ENCODE peak calls at places on chromosomes 3 and 15, in ten cellular contexts. Y is H1, G is IMR-90, U is uterus, E is stomach, W is esophagus squamous epithelium, S is K562, H is A549, C is H54, N is body of pancreas. T is an unnamed sample.
A peak's percentile ranks its signal among the peaks of the same experiment; 100 is the strongest.

GRCh38 chr15:41309226-41309905 is 23.0 kb downstream of the OIP5 start:
- DNase-seq in Y (no peak), G (no peak), U (no peak), E (no peak), W (no peak), S (no peak), H (no peak), C (no peak), N (no peak), T (no peak)

GRCh38 chr15:88246666-88247446 is 9.7 kb downstream of the NTRK3 start:
- DNase-seq in Y (peak; percentile 70), G (peak; percentile 39), U (peak; percentile 82), E (peak; percentile 74), W (no peak), S (peak; percentile 87), H (peak; percentile 82), C (peak; percentile 76), N (peak; percentile 72), T (peak; percentile 55)

GRCh38 chr3:308597-309321 is 112.2 kb downstream of the CHL1 start:
- DNase-seq in Y (no peak), G (no peak), U (no peak), E (no peak), W (no peak), S (no peak), H (no peak), C (no peak), N (no peak), T (no peak)

GRCh38 chr15:69280783-69281182 is 17.9 kb upstream of the PAQR5 start:
- DNase-seq in Y (no peak), G (peak; percentile 27), U (no peak), E (no peak), W (no peak), S (no peak), H (no peak), C (no peak), N (no peak), T (no peak)

GRCh38 chr15:98668566-98669308 is 20.4 kb downstream of the IGF1R start:
- DNase-seq in Y (no peak), G (peak; percentile 80), U (no peak), E (no peak), W (no peak), S (no peak), H (no peak), C (peak; percentile 22), N (no peak), T (no peak)

GRCh38 chr3:127697531-127698240 is 24.9 kb downstream of the ABTB1 start:
- DNase-seq in Y (no peak), G (peak; percentile 90), U (peak; percentile 82), E (peak; percentile 80), W (peak; percentile 29), S (peak; percentile 66), H (peak; percentile 71), C (no peak), N (peak; percentile 70), T (peak; percentile 79)

GRCh38 chr3:160577551-160578195 is 12.3 kb upstream of the KPNA4 start:
- DNase-seq in Y (no peak), G (peak; percentile 21), U (no peak), E (no peak), W (no peak), S (no peak), H (peak; percentile 39), C (no peak), N (peak; percentile 18), T (no peak)

GRCh38 chr15:37907136-37907535 is 27.3 kb upstream of the TMCO5A start:
- DNase-seq in Y (no peak), G (peak; percentile 22), U (no peak), E (no peak), W (no peak), S (no peak), H (peak; percentile 2), C (no peak), N (no peak), T (no peak)

GRCh38 chr3:42906085-42906904 is at the start of gene ZNF662:
- DNase-seq in Y (no peak), G (no peak), U (peak; percentile 70), E (peak; percentile 36), W (no peak), S (no peak), H (no peak), C (no peak), N (peak; percentile 61), T (peak; percentile 18)

GRCh38 chr3:17514597-17514996 is 227.8 kb downstream of the TBC1D5 start:
- DNase-seq in Y (no peak), G (no peak), U (no peak), E (no peak), W (no peak), S (no peak), H (no peak), C (no peak), N (no peak), T (no peak)

GRCh38 chr15:31263751-31264533 is 62.7 kb upstream of the KLF13 start:
- DNase-seq in Y (no peak), G (no peak), U (no peak), E (peak; percentile 89), W (peak; percentile 48), S (no peak), H (no peak), C (no peak), N (peak; percentile 58), T (no peak)

GRCh38 chr3:27960133-27960532 is 238.0 kb upstream of the EOMES start:
- DNase-seq in Y (no peak), G (peak; percentile 1), U (no peak), E (no peak), W (no peak), S (no peak), H (no peak), C (no peak), N (no peak), T (no peak)

GRCh38 chr15:84081391-84082168 is 154.0 kb upstream of the GOLGA6L4 start:
- DNase-seq in Y (no peak), G (no peak), U (no peak), E (no peak), W (no peak), S (peak; percentile 39), H (no peak), C (no peak), N (no peak), T (no peak)

GRCh38 chr3:100928638-100929428 is 64.4 kb downstream of the ABI3BP start:
- DNase-seq in Y (no peak), G (peak; percentile 95), U (no peak), E (no peak), W (no peak), S (no peak), H (peak; percentile 76), C (no peak), N (no peak), T (no peak)

GRCh38 chr3:82012775-82013174 is 251.3 kb upstream of the GBE1 start:
- DNase-seq in Y (no peak), G (no peak), U (no peak), E (no peak), W (no peak), S (no peak), H (no peak), C (no peak), N (no peak), T (no peak)

GRCh38 chr3:149009732-149010131 is 18.4 kb downstream of the GYG1 start:
- DNase-seq in Y (no peak), G (peak; percentile 69), U (no peak), E (no peak), W (no peak), S (no peak), H (no peak), C (no peak), N (no peak), T (no peak)

GRCh38 chr3:100368421-100368820 is 32.5 kb downstream of the TOMM70 start:
- DNase-seq in Y (no peak), G (no peak), U (no peak), E (no peak), W (no peak), S (no peak), H (no peak), C (no peak), N (no peak), T (no peak)

DNA sequence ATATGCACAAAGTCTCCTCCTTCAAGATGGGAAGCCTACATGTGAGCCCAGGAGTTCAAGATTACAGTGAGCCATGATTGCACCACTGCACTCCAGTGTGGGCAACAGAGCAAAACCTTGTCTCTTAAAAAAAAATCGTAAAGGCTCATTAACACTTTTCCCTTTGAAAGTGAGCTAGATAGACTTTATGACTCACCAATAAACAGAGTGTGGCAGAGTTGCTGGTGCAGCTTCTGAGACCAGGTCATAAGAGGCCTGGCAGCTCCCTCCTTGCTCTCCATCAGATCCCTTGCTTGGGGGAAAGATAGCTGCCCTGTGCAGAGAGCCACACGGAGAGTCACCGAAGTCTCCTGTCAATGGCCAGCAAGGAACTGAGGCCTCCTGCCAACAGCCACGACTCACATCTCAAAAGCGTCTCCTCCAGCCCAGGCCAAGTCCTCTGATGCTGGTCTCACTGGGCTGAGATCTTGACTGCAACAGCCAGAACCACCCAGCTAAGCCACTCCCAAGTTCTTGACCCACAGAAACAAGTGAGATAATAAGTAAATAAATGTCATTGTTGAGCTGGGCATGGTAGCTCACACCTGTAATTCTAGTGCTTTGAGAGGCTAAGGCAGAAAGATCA is 8.7 kb upstream of the GP9 start:
- DNase-seq in Y (no peak), G (no peak), U (no peak), E (peak; percentile 70), W (no peak), S (no peak), H (no peak), C (no peak), N (no peak), T (no peak)
- TF ChIP-seq POLR2A in Y (no peak), G (no peak), U (no peak), E (no peak), W (no peak), S (no peak), H (no peak), C (no peak), N (no peak), T (no peak)

GRCh38 chr3:66393486-66394260 is 107.1 kb downstream of the LRIG1 start:
- DNase-seq in Y (no peak), G (peak; percentile 14), U (no peak), E (no peak), W (no peak), S (no peak), H (no peak), C (no peak), N (no peak), T (no peak)
- TF ChIP-seq POLR2A in Y (no peak), G (no peak), U (no peak), E (no peak), W (no peak), S (no peak), H (no peak), C (no peak), N (no peak), T (no peak)

DNA sequence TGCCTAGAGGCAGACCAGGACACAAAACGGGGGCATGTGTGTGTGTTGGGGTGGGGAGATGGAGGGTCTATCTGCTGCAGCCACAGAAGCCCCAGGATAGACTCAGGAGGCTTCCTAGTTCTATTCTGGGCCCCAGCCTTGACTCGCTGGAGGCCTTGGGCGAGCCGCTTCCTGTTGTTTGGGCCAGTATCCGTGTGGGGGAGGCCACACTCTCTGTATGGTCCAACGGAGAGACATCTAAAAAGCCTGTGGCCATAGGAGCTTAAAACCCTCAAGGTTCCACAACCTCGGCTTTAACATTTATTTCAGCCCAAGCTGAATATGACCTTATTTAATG is 32.8 kb downstream of the POC1A start:
- DNase-seq in Y (no peak), G (no peak), U (no peak), E (no peak), W (no peak), S (no peak), H (no peak), C (no peak), N (no peak), T (no peak)
- TF ChIP-seq POLR2A in Y (no peak), G (no peak), U (no peak), E (no peak), W (no peak), S (no peak), H (no peak), C (no peak), N (no peak), T (no peak)

GRCh38 chr3:48140284-48140683 is 47.9 kb downstream of the CDC25A start:
- DNase-seq in Y (no peak), G (no peak), U (no peak), E (no peak), W (no peak), S (no peak), H (no peak), C (no peak), N (no peak), T (no peak)
- TF ChIP-seq POLR2A in Y (no peak), G (no peak), U (no peak), E (no peak), W (no peak), S (no peak), H (no peak), C (no peak), N (no peak), T (no peak)

T was measured in tibial nerve.